ENCODE peak calls at places on chromosomes 6 and 20, in eight cellular contexts. W is Daoy, E is iris pigment epithelial cell, L is Panc1, O is H54, A is lower lobe of right lung, X is hepatocyte, J is NCI-H1105 treated with DMSO at 0.1 percent for 48 hours. G is an unnamed sample.

GRCh38 chr20:53855733-53856132 is 214.7 kb downstream of the BCAS1 start:
- DNase-seq in W (no peak), E (no peak), L (no peak), O (no peak), A (no peak), X (no peak), J (no peak), G (no peak)

GRCh38 chr6:53095716-53096115 is 30.5 kb downstream of the FBXO9 start:
- DNase-seq in W (no peak), E (peak), L (no peak), O (no peak), A (no peak), X (no peak), J (no peak), G (no peak)

GRCh38 chr6:33318426-33319073 is 1.0 kb upstream of the ZBTB22 start:
- DNase-seq in W (no peak), E (no peak), L (no peak), O (no peak), A (no peak), X (no peak), J (no peak), G (no peak)

GRCh38 chr6:101926149-101926925 is 532.8 kb downstream of the GRIK2 start:
- DNase-seq in W (no peak), E (no peak), L (no peak), O (no peak), A (no peak), X (no peak), J (no peak), G (no peak)

GRCh38 chr6:151044465-151045441 is 179.3 kb downstream of the MTHFD1L start:
- DNase-seq in W (peak), E (peak), L (peak), O (peak), A (peak), X (peak), J (no peak), G (peak)

GRCh38 chr6:149925253-149925973 is 2.5 kb upstream of the RAET1G start:
- DNase-seq in W (no peak), E (peak), L (no peak), O (no peak), A (peak), X (peak), J (no peak), G (peak)

GRCh38 chr6:35736293-35736894 is 438 bp upstream of the ARMC12 start:
- DNase-seq in W (peak), E (peak), L (no peak), O (peak), A (peak), X (peak), J (peak), G (peak)

GRCh38 chr6:6587696-6588063 is 840 bp upstream of the LY86 start:
- DNase-seq in W (no peak), E (no peak), L (no peak), O (no peak), A (no peak), X (no peak), J (no peak), G (no peak)

GRCh38 chr6:157380458-157380778 is 572 bp upstream of the ZDHHC14 start:
- DNase-seq in W (no peak), E (no peak), L (no peak), O (peak), A (peak), X (no peak), J (no peak), G (no peak)

GRCh38 chr6:43278524-43279078 is 19.5 kb upstream of the SLC22A7 start:
- DNase-seq in W (no peak), E (peak), L (no peak), O (peak), A (no peak), X (no peak), J (no peak), G (peak)

GRCh38 chr20:45325367-45325766 is 17.3 kb upstream of the MATN4 start:
- DNase-seq in W (no peak), E (no peak), L (no peak), O (no peak), A (no peak), X (no peak), J (no peak), G (no peak)

GRCh38 chr20:58550661-58551060 is 35.5 kb upstream of the APCDD1L start:
- DNase-seq in W (peak), E (peak), L (no peak), O (no peak), A (no peak), X (peak), J (no peak), G (peak)

GRCh38 chr6:35023601-35024000 is 117.5 kb downstream of the TCP11 start:
- DNase-seq in W (no peak), E (no peak), L (no peak), O (no peak), A (no peak), X (no peak), J (no peak), G (no peak)

GRCh38 chr20:38804682-38805501 is 605 bp upstream of the PPP1R16B start:
- DNase-seq in W (no peak), E (no peak), L (no peak), O (no peak), A (peak), X (no peak), J (no peak), G (no peak)

GRCh38 chr20:50462093-50462685 is 48.0 kb upstream of the PTPN1 start:
- DNase-seq in W (no peak), E (peak), L (no peak), O (no peak), A (no peak), X (no peak), J (no peak), G (peak)

GRCh38 chr6:8657522-8657921 is 222.2 kb upstream of the SLC35B3 start:
- DNase-seq in W (no peak), E (peak), L (no peak), O (no peak), A (no peak), X (no peak), J (no peak), G (no peak)

GRCh38 chr6:166683477-166683876 is 56.4 kb upstream of the RPS6KA2 start:
- DNase-seq in W (no peak), E (peak), L (no peak), O (no peak), A (no peak), X (no peak), J (no peak), G (peak)

GRCh38 chr6:31495580-31495979 is 2.4 kb upstream of the MICB start:
- DNase-seq in W (peak), E (peak), L (no peak), O (no peak), A (no peak), X (no peak), J (no peak), G (peak)

GRCh38 chr6:152110878-152111820 is 303.7 kb downstream of the ESR1 start:
- DNase-seq in W (no peak), E (no peak), L (no peak), O (no peak), A (no peak), X (no peak), J (no peak), G (peak)